ENCODE peak calls at places on chromosomes 6 and 20, in eight cellular contexts. I, D, C, Y, L, P, Q and J are unnamed samples.
A peak's percentile ranks its signal among the peaks of the same experiment; 100 is the strongest.

GRCh38 chr6:117451607-117452164 is 25.9 kb upstream of the ROS1 start:
- DNase-seq in D (no peak), Y (no peak), C (no peak), I (no peak), L (no peak), Q (no peak), P (no peak), J (no peak)

GRCh38 chr6:119226089-119226488 is 123.5 kb downstream of the MAN1A1 start:
- DNase-seq in L (no peak), P (no peak), C (no peak), I (no peak), D (no peak), Y (peak; percentile 29), Q (no peak), J (no peak)

GRCh38 chr6:148112851-148113319 is 229.8 kb upstream of the SASH1 start:
- DNase-seq in L (no peak), P (no peak), Y (no peak), D (no peak), C (no peak), Q (no peak), I (no peak), J (no peak)

GRCh38 chr20:38840894-38841470 is 35.5 kb downstream of the PPP1R16B start:
- DNase-seq in I (no peak), D (no peak), Y (no peak), C (no peak), L (no peak), P (no peak), Q (no peak), J (no peak)

GRCh38 chr6:110654096-110654820 is 161.0 kb downstream of the CDK19 start:
- DNase-seq in Y (no peak), L (no peak), C (no peak), P (no peak), I (peak; percentile 19), D (no peak), Q (no peak), J (peak; percentile 26)

GRCh38 chr6:107228754-107229153 is 113.4 kb upstream of the BEND3 start:
- DNase-seq in C (no peak), Y (no peak), P (no peak), I (no peak), Q (no peak), D (no peak), L (no peak), J (no peak)

GRCh38 chr6:133730881-133731280 is 158.0 kb upstream of the TCF21 start:
- DNase-seq in D (no peak), Q (no peak), L (no peak), P (no peak), I (peak; percentile 26), C (peak; percentile 10), Y (no peak), J (no peak)

GRCh38 chr6:143592335-143592734 is 80.8 kb upstream of the FUCA2 start:
- DNase-seq in Q (no peak), Y (no peak), P (no peak), L (no peak), D (no peak), I (no peak), C (no peak), J (no peak)

GRCh38 chr6:1524040-1524480 is 85.7 kb upstream of the FOXC1 start:
- DNase-seq in Q (peak; percentile 36), Y (peak; percentile 82), L (peak; percentile 85), D (peak; percentile 78), C (peak; percentile 65), I (peak; percentile 76), P (peak; percentile 77), J (no peak)

GRCh38 chr6:169723200-169723909 is 945 bp downstream of the PHF10 start:
- DNase-seq in L (peak; percentile 87), I (peak; percentile 86), P (peak; percentile 87), D (peak; percentile 70), C (peak; percentile 75), Q (peak; percentile 81), Y (peak; percentile 63), J (peak; percentile 44)

GRCh38 chr6:36196049-36196879 is at the start of gene BRPF3:
- DNase-seq in C (peak; percentile 86), P (peak; percentile 83), L (peak; percentile 84), D (peak; percentile 88), I (peak; percentile 70), Q (peak; percentile 84), Y (peak; percentile 88), J (peak; percentile 37)
- TF ChIP-seq CTCF in C (peak; percentile 19), P (peak; percentile 83), L (peak; percentile 46), D (peak; percentile 87), I (no peak), Q (peak; percentile 59), Y (peak; percentile 48), J (peak; percentile 74)

GRCh38 chr6:3489961-3490621 is 33.2 kb upstream of the SLC22A23 start:
- DNase-seq in P (no peak), L (no peak), I (no peak), C (no peak), Y (no peak), D (no peak), Q (no peak), J (no peak)
- TF ChIP-seq CTCF in P (no peak), L (no peak), I (no peak), C (no peak), Y (no peak), D (no peak), Q (no peak), J (no peak)

DNA sequence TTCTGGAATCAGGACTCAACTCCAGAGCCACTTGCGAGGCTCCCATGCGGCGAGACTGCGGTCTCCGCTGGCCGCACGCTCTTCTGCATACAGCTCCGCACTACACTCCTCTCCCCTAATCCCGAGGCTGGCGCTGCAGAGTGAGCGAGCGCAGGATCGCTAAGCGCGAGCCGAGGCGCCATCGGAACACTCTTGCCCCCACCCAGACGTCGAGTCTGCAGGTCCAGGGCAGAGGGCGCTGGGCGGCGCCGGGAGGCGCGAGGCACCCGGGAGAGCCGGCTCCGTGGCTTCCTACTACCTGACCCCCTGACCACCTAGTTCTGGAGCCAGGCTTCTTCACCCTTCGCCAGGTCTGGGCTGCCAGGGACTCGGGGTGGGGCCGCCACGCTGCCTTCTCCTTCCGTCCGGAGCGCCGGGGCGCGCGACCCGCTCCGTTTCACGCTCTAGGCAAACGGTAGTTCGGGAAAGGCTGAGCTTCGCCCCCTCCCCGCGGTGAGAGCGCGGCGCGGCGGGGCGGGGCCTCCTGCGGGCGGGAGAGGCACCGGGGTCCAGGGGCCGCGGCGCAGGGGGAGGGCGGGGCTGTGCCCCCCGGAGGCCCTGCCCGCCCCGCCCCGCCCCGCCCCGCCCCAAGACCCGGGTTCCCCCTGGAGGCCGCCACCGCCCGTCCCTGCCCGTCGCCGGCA is 5.4 kb upstream of the TUBB2A start:
- DNase-seq in I (peak; percentile 79), P (peak; percentile 70), C (peak; percentile 79), Y (peak; percentile 83), L (peak; percentile 77), D (peak; percentile 92), Q (peak; percentile 82), J (peak; percentile 71)
- TF ChIP-seq CTCF in I (peak; percentile 31), P (peak; percentile 12), C (peak; percentile 9), Y (no peak), L (no peak), D (peak; percentile 22), Q (peak; percentile 30), J (peak; percentile 6)

DNA sequence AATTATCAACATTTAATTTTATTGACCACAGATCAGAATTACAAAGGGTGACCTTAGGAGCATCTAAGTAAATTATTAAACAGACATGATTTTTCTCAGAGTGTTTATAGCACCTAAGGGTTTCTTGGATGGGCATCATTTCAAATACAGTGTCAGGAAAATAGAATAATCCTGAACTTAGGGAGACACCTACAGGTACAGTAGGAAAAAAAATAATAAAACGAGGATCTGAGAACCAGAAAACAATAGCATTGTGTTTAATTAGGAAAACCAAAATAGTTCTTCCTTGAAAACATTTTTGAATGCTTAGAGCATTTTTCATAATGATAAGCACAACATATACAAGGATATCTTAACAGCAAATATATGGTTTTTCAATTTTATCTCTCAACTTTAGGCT is 39.2 kb downstream of the MMUT start:
- DNase-seq in L (no peak), Y (no peak), D (no peak), I (peak; percentile 33), Q (no peak), C (peak; percentile 64), P (no peak), J (peak; percentile 10)
- TF ChIP-seq CTCF in L (no peak), Y (no peak), D (no peak), I (no peak), Q (no peak), C (no peak), P (no peak), J (peak; percentile 73)

GRCh38 chr6:5960456-5960855 is 46.3 kb downstream of the NRN1 start:
- DNase-seq in Q (no peak), I (no peak), C (no peak), L (no peak), Y (no peak), P (no peak), D (no peak), J (no peak)
- TF ChIP-seq CTCF in Q (no peak), I (no peak), C (no peak), L (no peak), Y (no peak), P (no peak), D (no peak), J (no peak)

GRCh38 chr6:130385059-130385695 is 19.4 kb downstream of the TMEM200A start:
- DNase-seq in Y (no peak), C (peak; percentile 42), L (no peak), D (no peak), Q (no peak), P (no peak), I (peak; percentile 57), J (peak; percentile 43)
- TF ChIP-seq CTCF in Y (no peak), C (no peak), L (no peak), D (no peak), Q (no peak), P (no peak), I (no peak), J (no peak)

GRCh38 chr20:58675641-58676040 is 17.0 kb upstream of the NPEPL1 start:
- DNase-seq in C (no peak), P (no peak), Y (no peak), L (no peak), Q (no peak), D (no peak), I (no peak), J (no peak)
- TF ChIP-seq CTCF in C (no peak), P (no peak), Y (no peak), L (no peak), Q (no peak), D (no peak), I (no peak), J (no peak)

GRCh38 chr6:56613247-56613851 is 29.3 kb downstream of the DST start:
- DNase-seq in P (no peak), Q (no peak), D (no peak), L (no peak), C (no peak), I (no peak), Y (no peak), J (no peak)

GRCh38 chr6:56620229-56620868 is 22.3 kb downstream of the DST start:
- DNase-seq in Q (no peak), P (no peak), I (no peak), D (no peak), L (no peak), Y (no peak), C (peak; percentile 65), J (no peak)

GRCh38 chr6:56616967-56617366 is 25.7 kb downstream of the DST start:
- DNase-seq in L (no peak), P (no peak), Q (no peak), D (no peak), Y (no peak), I (no peak), C (no peak), J (no peak)

DNA sequence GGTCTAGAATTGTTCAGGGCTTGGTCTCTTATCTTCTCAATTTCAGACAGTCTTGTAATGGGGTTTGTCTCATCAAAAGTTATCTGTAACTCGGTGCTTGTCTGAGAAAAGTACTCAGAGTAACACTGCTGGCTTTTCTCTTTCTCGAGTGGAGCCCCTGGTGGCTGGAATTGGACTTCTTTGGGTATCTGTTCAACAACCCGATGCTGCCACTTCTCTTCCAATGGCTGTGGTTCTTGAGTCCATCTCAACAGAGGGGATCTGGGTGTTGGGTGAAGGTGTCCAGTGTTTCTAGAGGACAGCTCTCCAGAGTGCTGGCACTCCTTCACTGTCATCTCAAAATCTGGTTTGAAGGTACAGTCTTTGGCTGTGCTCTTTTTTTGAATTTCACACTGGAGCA is 24.6 kb downstream of the DST start:
- DNase-seq in I (no peak), D (no peak), L (no peak), C (no peak), P (no peak), Y (no peak), Q (no peak), J (no peak)
- TF ChIP-seq CTCF in I (peak; percentile 36), D (no peak), L (no peak), C (peak; percentile 29), P (no peak), Y (no peak), Q (no peak), J (peak; percentile 65)